ENCODE peak calls at places on chromosomes 12 and 14, in eight cellular contexts. One of them, this sample, is unnamed.

GRCh38 chr12:28540324-28540714 is 350.1 kb downstream of the CCDC91 start:
- DNase-seq in aorta: no peak
- DNase-seq in heart left ventricle: no peak
- DNase-seq in stomach: no peak
- DNase-seq in IMR-90: no peak
- DNase-seq in adipocyte: no peak
- DNase-seq in effector memory CD4-positive, alpha-beta T cell: no peak
- DNase-seq in CD8-positive, alpha-beta T cell: no peak
- DNase-seq in this sample: no peak

GRCh38 chr12:49705479-49706267 is 1.5 kb downstream of the FMNL3 start:
- DNase-seq in stomach: no peak
- DNase-seq in IMR-90: peak; percentile 84
- DNase-seq in adipocyte: peak; percentile 58
- DNase-seq in effector memory CD4-positive, alpha-beta T cell: no peak
- DNase-seq in heart left ventricle: peak; percentile 47
- DNase-seq in aorta: peak; percentile 69
- DNase-seq in CD8-positive, alpha-beta T cell: peak; percentile 5
- DNase-seq in this sample: no peak

GRCh38 chr12:80140005-80140404 is 40.7 kb downstream of the OTOGL start:
- DNase-seq in heart left ventricle: no peak
- DNase-seq in effector memory CD4-positive, alpha-beta T cell: no peak
- DNase-seq in aorta: no peak
- DNase-seq in adipocyte: no peak
- DNase-seq in IMR-90: no peak
- DNase-seq in stomach: no peak
- DNase-seq in CD8-positive, alpha-beta T cell: no peak
- DNase-seq in this sample: no peak

GRCh38 chr14:92325835-92326234 is 2.9 kb downstream of the SLC24A4 start:
- DNase-seq in effector memory CD4-positive, alpha-beta T cell: no peak
- DNase-seq in heart left ventricle: no peak
- DNase-seq in aorta: no peak
- DNase-seq in CD8-positive, alpha-beta T cell: no peak
- DNase-seq in adipocyte: no peak
- DNase-seq in stomach: no peak
- DNase-seq in IMR-90: no peak
- DNase-seq in this sample: no peak

GRCh38 chr12:25025951-25026490 is 77.1 kb upstream of the BCAT1 start:
- DNase-seq in IMR-90: no peak
- DNase-seq in stomach: no peak
- DNase-seq in CD8-positive, alpha-beta T cell: no peak
- DNase-seq in aorta: no peak
- DNase-seq in adipocyte: no peak
- DNase-seq in heart left ventricle: no peak
- DNase-seq in effector memory CD4-positive, alpha-beta T cell: no peak
- DNase-seq in this sample: no peak

GRCh38 chr12:119180380-119181040 is 1.8 kb downstream of the HSPB8 start:
- DNase-seq in heart left ventricle: peak; percentile 61
- DNase-seq in CD8-positive, alpha-beta T cell: no peak
- DNase-seq in aorta: peak; percentile 67
- DNase-seq in adipocyte: no peak
- DNase-seq in IMR-90: peak; percentile 66
- DNase-seq in effector memory CD4-positive, alpha-beta T cell: no peak
- DNase-seq in stomach: peak; percentile 31
- DNase-seq in this sample: no peak

GRCh38 chr12:25054783-25055144 is 105.9 kb upstream of the BCAT1 start:
- DNase-seq in effector memory CD4-positive, alpha-beta T cell: peak; percentile 28
- DNase-seq in IMR-90: peak; percentile 66
- DNase-seq in adipocyte: peak; percentile 10
- DNase-seq in CD8-positive, alpha-beta T cell: peak; percentile 37
- DNase-seq in heart left ventricle: no peak
- DNase-seq in stomach: no peak
- DNase-seq in aorta: no peak
- DNase-seq in this sample: no peak

GRCh38 chr14:74609721-74610120 is 2.3 kb downstream of the LTBP2 start:
- DNase-seq in heart left ventricle: no peak
- DNase-seq in CD8-positive, alpha-beta T cell: no peak
- DNase-seq in stomach: no peak
- DNase-seq in aorta: no peak
- DNase-seq in IMR-90: peak; percentile 51
- DNase-seq in effector memory CD4-positive, alpha-beta T cell: no peak
- DNase-seq in adipocyte: no peak
- DNase-seq in this sample: no peak

DNA sequence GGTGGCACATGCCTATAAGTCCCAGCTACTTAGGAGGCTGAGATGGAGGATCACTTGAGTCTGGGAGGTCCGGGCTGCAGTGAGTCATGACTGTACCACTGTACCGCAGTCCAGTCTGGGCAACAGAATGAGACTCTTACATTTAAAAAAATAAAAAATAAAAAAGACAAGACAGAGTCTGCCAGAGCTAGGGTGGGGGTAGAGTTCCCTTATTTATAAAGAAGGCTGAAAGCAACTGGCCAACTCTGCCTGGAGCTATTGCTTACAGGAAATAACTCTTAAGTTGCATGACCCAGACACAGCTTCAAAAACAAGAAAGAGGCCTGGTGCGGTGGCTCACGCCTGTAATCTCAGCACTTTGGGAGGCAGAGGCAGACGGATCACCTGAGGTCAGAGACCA is 31.5 kb downstream of the NUMB start:
- DNase-seq in aorta: peak; percentile 52
- DNase-seq in stomach: no peak
- DNase-seq in heart left ventricle: no peak
- DNase-seq in CD8-positive, alpha-beta T cell: no peak
- DNase-seq in adipocyte: peak; percentile 59
- DNase-seq in effector memory CD4-positive, alpha-beta T cell: no peak
- DNase-seq in IMR-90: peak; percentile 60
- DNase-seq in this sample: no peak
- H3K4me3 ChIP-seq in aorta: no peak overlapping the region
- H3K4me3 ChIP-seq in stomach: no peak overlapping the region
- H3K4me3 ChIP-seq in heart left ventricle: no peak overlapping the region
- H3K4me3 ChIP-seq in CD8-positive, alpha-beta T cell: no peak overlapping the region
- H3K4me3 ChIP-seq in adipocyte: no peak overlapping the region
- H3K4me3 ChIP-seq in effector memory CD4-positive, alpha-beta T cell: no peak overlapping the region
- H3K4me3 ChIP-seq in IMR-90: no peak overlapping the region
- H3K4me3 ChIP-seq in this sample: no peak overlapping the region

GRCh38 chr12:58811346-58811745 is 109.0 kb downstream of the LRIG3 start:
- DNase-seq in heart left ventricle: no peak
- DNase-seq in IMR-90: no peak
- DNase-seq in effector memory CD4-positive, alpha-beta T cell: no peak
- DNase-seq in adipocyte: no peak
- DNase-seq in CD8-positive, alpha-beta T cell: no peak
- DNase-seq in aorta: no peak
- DNase-seq in stomach: no peak
- DNase-seq in this sample: no peak
- H3K36me3 ChIP-seq in heart left ventricle: no peaks in the 10 kb centered on the region
- H3K36me3 ChIP-seq in IMR-90: no peaks in the 10 kb centered on the region
- H3K36me3 ChIP-seq in effector memory CD4-positive, alpha-beta T cell: no peaks in the 10 kb centered on the region
- H3K36me3 ChIP-seq in adipocyte: no peaks in the 10 kb centered on the region
- H3K36me3 ChIP-seq in CD8-positive, alpha-beta T cell: no peaks in the 10 kb centered on the region
- H3K36me3 ChIP-seq in aorta: no peaks in the 10 kb centered on the region
- H3K36me3 ChIP-seq in stomach: no peaks in the 10 kb centered on the region
- H3K36me3 ChIP-seq in this sample: no peaks in the 10 kb centered on the region

GRCh38 chr12:55721601-55722213 is 1.5 kb downstream of the RDH5 start:
- DNase-seq in aorta: peak; percentile 63
- DNase-seq in CD8-positive, alpha-beta T cell: no peak
- DNase-seq in heart left ventricle: peak; percentile 37
- DNase-seq in stomach: no peak
- DNase-seq in effector memory CD4-positive, alpha-beta T cell: no peak
- DNase-seq in adipocyte: no peak
- DNase-seq in IMR-90: no peak
- DNase-seq in this sample: no peak
- H3K4me3 ChIP-seq in aorta: no peak overlapping the region
- H3K4me3 ChIP-seq in CD8-positive, alpha-beta T cell: no peak overlapping the region
- H3K4me3 ChIP-seq in heart left ventricle: no peak overlapping the region
- H3K4me3 ChIP-seq in stomach: no peak overlapping the region
- H3K4me3 ChIP-seq in effector memory CD4-positive, alpha-beta T cell: no peak overlapping the region
- H3K4me3 ChIP-seq in adipocyte: peak overlapping the region; percentile 76
- H3K4me3 ChIP-seq in IMR-90: no peak overlapping the region
- H3K4me3 ChIP-seq in this sample: no peak overlapping the region

DNA sequence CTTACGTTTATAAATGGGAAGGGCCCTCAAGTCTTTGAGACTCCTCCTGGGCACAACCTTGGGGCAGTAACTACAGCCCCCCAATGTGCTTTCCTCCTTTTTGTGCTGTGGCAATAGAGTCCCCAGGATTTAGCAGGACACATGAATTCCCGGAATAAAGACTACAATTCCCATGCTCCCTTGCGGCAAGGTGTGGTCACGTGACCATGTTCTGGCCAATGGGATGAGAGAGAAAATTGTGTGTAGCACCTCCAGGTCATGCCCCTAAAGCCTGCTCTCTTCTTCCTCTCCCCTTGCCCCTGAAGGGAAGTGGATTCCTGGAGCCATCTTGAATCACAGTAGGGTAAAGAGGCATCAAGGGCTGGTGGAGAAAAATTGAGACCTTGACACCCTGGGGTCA is 295.1 kb upstream of the SFSWAP start:
- DNase-seq in heart left ventricle: no peak
- DNase-seq in stomach: no peak
- DNase-seq in aorta: no peak
- DNase-seq in CD8-positive, alpha-beta T cell: no peak
- DNase-seq in IMR-90: no peak
- DNase-seq in adipocyte: no peak
- DNase-seq in effector memory CD4-positive, alpha-beta T cell: no peak
- DNase-seq in this sample: no peak
- H3K36me3 ChIP-seq in heart left ventricle: no peaks in the 10 kb centered on the region
- H3K36me3 ChIP-seq in stomach: no peaks in the 10 kb centered on the region
- H3K36me3 ChIP-seq in aorta: no peaks in the 10 kb centered on the region
- H3K36me3 ChIP-seq in CD8-positive, alpha-beta T cell: no peaks in the 10 kb centered on the region
- H3K36me3 ChIP-seq in IMR-90: no peaks in the 10 kb centered on the region
- H3K36me3 ChIP-seq in adipocyte: no peaks in the 10 kb centered on the region
- H3K36me3 ChIP-seq in effector memory CD4-positive, alpha-beta T cell: no peaks in the 10 kb centered on the region
- H3K36me3 ChIP-seq in this sample: no peaks in the 10 kb centered on the region

DNA sequence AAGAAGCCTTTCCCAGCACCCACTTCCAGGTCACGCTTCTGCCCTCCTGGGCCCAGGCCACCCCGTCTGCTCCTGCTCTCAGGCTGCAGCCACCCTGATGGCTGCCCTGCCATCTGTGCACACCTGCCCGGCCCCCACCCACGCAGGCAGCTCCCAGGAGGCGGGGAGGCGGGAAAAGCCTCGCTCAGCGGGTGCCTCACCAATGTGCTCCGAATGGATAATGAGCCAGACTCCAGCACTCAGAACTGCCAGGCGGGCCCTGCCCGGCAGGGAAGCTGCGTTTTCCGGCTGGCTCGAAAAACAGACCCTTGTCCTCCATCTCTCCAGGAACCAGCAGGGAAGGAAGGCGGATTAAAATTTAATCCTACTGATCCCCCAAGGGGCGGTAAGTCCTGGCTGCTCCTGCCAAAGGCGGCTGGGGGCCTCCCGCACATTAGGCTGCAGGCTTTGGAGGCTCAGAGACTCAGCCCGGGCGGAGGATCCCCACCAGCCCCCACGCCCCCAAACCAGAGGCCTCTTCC is 104.0 kb downstream of the NCOR2 start:
- DNase-seq in aorta: no peak
- DNase-seq in effector memory CD4-positive, alpha-beta T cell: no peak
- DNase-seq in adipocyte: no peak
- DNase-seq in stomach: no peak
- DNase-seq in heart left ventricle: no peak
- DNase-seq in CD8-positive, alpha-beta T cell: no peak
- DNase-seq in IMR-90: no peak
- DNase-seq in this sample: no peak
- H3K4me3 ChIP-seq in aorta: no peak overlapping the region
- H3K4me3 ChIP-seq in effector memory CD4-positive, alpha-beta T cell: no peak overlapping the region
- H3K4me3 ChIP-seq in adipocyte: no peak overlapping the region
- H3K4me3 ChIP-seq in stomach: no peak overlapping the region
- H3K4me3 ChIP-seq in heart left ventricle: no peak overlapping the region
- H3K4me3 ChIP-seq in CD8-positive, alpha-beta T cell: no peak overlapping the region
- H3K4me3 ChIP-seq in IMR-90: no peak overlapping the region
- H3K4me3 ChIP-seq in this sample: no peak overlapping the region

DNA sequence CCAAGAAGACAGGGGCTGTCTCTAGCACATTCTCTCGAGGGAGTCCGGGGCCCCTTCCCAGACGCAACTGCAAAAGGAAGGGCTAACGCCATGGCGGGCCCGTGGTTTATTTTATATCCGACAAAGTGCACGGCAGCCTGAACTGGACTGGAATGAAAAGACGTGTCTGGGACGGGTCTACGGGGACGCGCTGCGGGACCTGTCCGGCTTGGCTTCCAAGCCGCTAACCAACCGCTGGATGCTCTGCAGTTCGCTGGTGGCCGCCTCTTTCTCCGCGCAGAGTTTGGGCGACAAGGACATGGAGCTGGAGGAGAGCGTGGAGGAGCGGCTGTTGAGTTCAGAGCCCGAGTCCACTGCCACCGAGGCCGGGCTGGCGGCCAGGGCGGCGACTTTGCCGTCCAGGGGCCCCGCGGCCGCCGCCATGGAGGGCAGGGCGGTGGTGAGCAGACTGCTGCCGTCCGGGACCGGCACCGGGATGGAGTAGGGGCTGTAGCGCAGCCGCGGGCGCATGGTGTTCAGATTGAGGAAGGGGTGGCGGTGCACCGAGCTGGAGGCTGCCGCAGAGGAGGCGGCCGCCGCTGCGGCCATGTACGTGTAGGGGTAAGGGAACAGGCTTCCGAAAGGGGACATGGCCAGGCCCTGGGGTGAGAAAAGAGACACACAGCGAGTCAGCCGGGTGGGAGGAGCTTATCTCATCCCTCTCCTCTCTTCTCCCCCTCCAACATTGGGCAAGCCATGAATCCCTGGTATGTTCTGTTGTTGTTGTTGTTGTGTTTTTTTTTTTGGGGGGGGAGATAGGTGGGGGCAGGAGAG is 12.1 kb downstream of the TBX3 start:
- DNase-seq in IMR-90: peak; percentile 69
- DNase-seq in heart left ventricle: no peak
- DNase-seq in effector memory CD4-positive, alpha-beta T cell: no peak
- DNase-seq in adipocyte: peak; percentile 81
- DNase-seq in CD8-positive, alpha-beta T cell: no peak
- DNase-seq in stomach: no peak
- DNase-seq in aorta: no peak
- DNase-seq in this sample: no peak
- H3K36me3 ChIP-seq in IMR-90: peaks cover 45% of the 10 kb centered on the region
- H3K36me3 ChIP-seq in heart left ventricle: peaks cover 53% of the 10 kb centered on the region
- H3K36me3 ChIP-seq in effector memory CD4-positive, alpha-beta T cell: no peaks in the 10 kb centered on the region
- H3K36me3 ChIP-seq in adipocyte: peaks cover 50% of the 10 kb centered on the region
- H3K36me3 ChIP-seq in CD8-positive, alpha-beta T cell: no peaks in the 10 kb centered on the region
- H3K36me3 ChIP-seq in stomach: peaks cover 23% of the 10 kb centered on the region
- H3K36me3 ChIP-seq in aorta: no peaks in the 10 kb centered on the region
- H3K36me3 ChIP-seq in this sample: no peaks in the 10 kb centered on the region

DNA sequence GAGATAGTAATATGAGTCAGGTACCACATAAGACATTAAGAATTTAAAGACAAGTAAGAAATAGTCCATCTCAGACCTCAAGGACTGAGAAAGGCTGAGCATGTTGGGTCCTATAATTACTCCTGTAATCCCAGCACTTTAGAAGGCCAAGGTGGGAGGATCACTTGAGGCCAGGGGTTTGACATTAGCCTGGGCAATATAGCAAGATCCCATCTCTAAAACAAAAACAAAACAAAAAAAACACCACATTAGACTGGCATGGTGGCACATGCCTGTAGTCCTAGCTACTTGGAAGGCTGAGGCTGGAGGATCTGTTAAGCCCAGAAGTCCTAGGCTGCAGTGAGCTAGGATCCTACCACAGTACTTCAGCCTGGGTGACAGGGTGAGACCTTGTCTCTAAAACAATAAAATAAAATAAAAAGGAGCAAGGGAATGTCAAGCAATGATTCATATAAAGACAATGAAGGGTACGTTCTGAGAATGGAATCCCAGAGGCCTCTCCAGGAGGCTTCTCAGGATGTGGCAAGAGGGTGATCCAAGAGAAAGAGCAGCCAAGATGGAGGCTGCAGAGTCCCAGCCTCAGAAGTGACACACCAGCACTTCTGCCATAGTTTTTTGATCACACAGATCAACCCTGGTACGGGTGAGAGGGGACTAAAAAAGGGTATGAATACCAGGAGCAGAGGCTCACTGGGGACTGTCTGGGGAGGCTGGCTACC is 206.4 kb downstream of the CRADD start:
- DNase-seq in effector memory CD4-positive, alpha-beta T cell: no peak
- DNase-seq in stomach: no peak
- DNase-seq in IMR-90: peak; percentile 85
- DNase-seq in CD8-positive, alpha-beta T cell: no peak
- DNase-seq in adipocyte: peak; percentile 74
- DNase-seq in aorta: no peak
- DNase-seq in heart left ventricle: no peak
- DNase-seq in this sample: no peak
- H3K4me3 ChIP-seq in effector memory CD4-positive, alpha-beta T cell: no peak overlapping the region
- H3K4me3 ChIP-seq in stomach: no peak overlapping the region
- H3K4me3 ChIP-seq in IMR-90: no peak overlapping the region
- H3K4me3 ChIP-seq in CD8-positive, alpha-beta T cell: no peak overlapping the region
- H3K4me3 ChIP-seq in adipocyte: no peak overlapping the region
- H3K4me3 ChIP-seq in aorta: no peak overlapping the region
- H3K4me3 ChIP-seq in heart left ventricle: no peak overlapping the region
- H3K4me3 ChIP-seq in this sample: no peak overlapping the region

This sample was measured in naive thymus-derived CD4-positive, alpha-beta T cell.